ENCODE peak calls at places on chromosomes 12 and 14, in eight cellular contexts. One of them, this sample, is unnamed.
A peak's percentile ranks its signal among the peaks of the same experiment; 100 is the strongest.

GRCh38 chr12:55899035-55899434 is 28.7 kb downstream of the PYM1 start:
- DNase-seq in iPS-NIHi11: no peak
- DNase-seq in bronchial epithelial cell: no peak
- DNase-seq in KBM-7: no peak
- DNase-seq in A549: no peak
- DNase-seq in RWPE1: no peak
- DNase-seq in naive thymus-derived CD4-positive, alpha-beta T cell: peak; percentile 4
- DNase-seq in substantia nigra: no peak
- DNase-seq in this sample: peak; percentile 24

GRCh38 chr14:77761205-77761931 is 412 bp upstream of the SNW1 start:
- DNase-seq in RWPE1: peak; percentile 8
- DNase-seq in KBM-7: peak; percentile 44
- DNase-seq in naive thymus-derived CD4-positive, alpha-beta T cell: no peak
- DNase-seq in bronchial epithelial cell: peak; percentile 94
- DNase-seq in substantia nigra: peak; percentile 12
- DNase-seq in A549: peak; percentile 66
- DNase-seq in iPS-NIHi11: peak; percentile 52
- DNase-seq in this sample: peak; percentile 96

GRCh38 chr12:57632898-57633825 is at the start of gene B4GALNT1:
- DNase-seq in naive thymus-derived CD4-positive, alpha-beta T cell: peak; percentile 72
- DNase-seq in bronchial epithelial cell: peak; percentile 26
- DNase-seq in substantia nigra: no peak
- DNase-seq in iPS-NIHi11: peak; percentile 91
- DNase-seq in RWPE1: peak; percentile 69
- DNase-seq in A549: peak; percentile 86
- DNase-seq in KBM-7: peak; percentile 88
- DNase-seq in this sample: peak; percentile 48

GRCh38 chr12:63898764-63899337 is 54.4 kb downstream of the SRGAP1 start:
- DNase-seq in iPS-NIHi11: no peak
- DNase-seq in naive thymus-derived CD4-positive, alpha-beta T cell: no peak
- DNase-seq in KBM-7: no peak
- DNase-seq in A549: no peak
- DNase-seq in substantia nigra: no peak
- DNase-seq in bronchial epithelial cell: no peak
- DNase-seq in RWPE1: no peak
- DNase-seq in this sample: no peak

GRCh38 chr14:60183724-60184596 is 18.8 kb upstream of the DHRS7 start:
- DNase-seq in KBM-7: peak; percentile 60
- DNase-seq in RWPE1: no peak
- DNase-seq in substantia nigra: no peak
- DNase-seq in naive thymus-derived CD4-positive, alpha-beta T cell: peak; percentile 71
- DNase-seq in iPS-NIHi11: peak; percentile 36
- DNase-seq in A549: peak; percentile 61
- DNase-seq in bronchial epithelial cell: peak; percentile 72
- DNase-seq in this sample: peak; percentile 89

GRCh38 chr14:101104485-101104884 is 201.0 kb upstream of the RTL1 start:
- DNase-seq in substantia nigra: no peak
- DNase-seq in KBM-7: no peak
- DNase-seq in RWPE1: no peak
- DNase-seq in naive thymus-derived CD4-positive, alpha-beta T cell: no peak
- DNase-seq in bronchial epithelial cell: no peak
- DNase-seq in A549: no peak
- DNase-seq in iPS-NIHi11: no peak
- DNase-seq in this sample: no peak

GRCh38 chr14:85459361-85459760 is 70.6 kb upstream of the FLRT2 start:
- DNase-seq in KBM-7: no peak
- DNase-seq in iPS-NIHi11: no peak
- DNase-seq in RWPE1: no peak
- DNase-seq in A549: no peak
- DNase-seq in naive thymus-derived CD4-positive, alpha-beta T cell: no peak
- DNase-seq in substantia nigra: no peak
- DNase-seq in bronchial epithelial cell: no peak
- DNase-seq in this sample: no peak

GRCh38 chr14:99380402-99380801 is 100.3 kb downstream of the SETD3 start:
- DNase-seq in iPS-NIHi11: no peak
- DNase-seq in RWPE1: no peak
- DNase-seq in KBM-7: no peak
- DNase-seq in bronchial epithelial cell: no peak
- DNase-seq in substantia nigra: no peak
- DNase-seq in A549: peak; percentile 15
- DNase-seq in naive thymus-derived CD4-positive, alpha-beta T cell: no peak
- DNase-seq in this sample: no peak

This sample was measured in fibroblast of the aortic adventitia.